ENCODE peak calls at places on chromosomes 16 and 17, in nine cellular contexts. One of them, this sample, is unnamed. For H3K4me1, the result is how much of the 10 kb centered on the place peaks cover.

GRCh38 chr17:14621826-14622621 is 321.1 kb downstream of the HS3ST3B1 start:
- DNase-seq in tibial nerve: no peak
- DNase-seq in endothelial cell of umbilical vein: no peak
- DNase-seq in Peyer's patch: no peak
- DNase-seq in sigmoid colon: no peak
- DNase-seq in H1: no peak
- DNase-seq in A549: no peak
- DNase-seq in uterus: no peak
- DNase-seq in stomach: no peak
- DNase-seq in this sample: no peak

GRCh38 chr17:48236681-48237134 is 129.1 kb downstream of the SNX11 start:
- DNase-seq in H1: no peak
- DNase-seq in A549: peak
- DNase-seq in endothelial cell of umbilical vein: peak
- DNase-seq in uterus: no peak
- DNase-seq in tibial nerve: no peak
- DNase-seq in stomach: no peak
- DNase-seq in Peyer's patch: no peak
- DNase-seq in sigmoid colon: no peak
- DNase-seq in this sample: no peak

GRCh38 chr16:86120201-86120981 is 221.4 kb downstream of the IRF8 start:
- DNase-seq in uterus: no peak
- DNase-seq in stomach: no peak
- DNase-seq in endothelial cell of umbilical vein: peak
- DNase-seq in H1: no peak
- DNase-seq in sigmoid colon: peak
- DNase-seq in tibial nerve: no peak
- DNase-seq in Peyer's patch: no peak
- DNase-seq in A549: no peak
- DNase-seq in this sample: no peak

GRCh38 chr16:57316390-57317017 is 32.0 kb upstream of the PLLP start:
- DNase-seq in A549: peak
- DNase-seq in Peyer's patch: no peak
- DNase-seq in sigmoid colon: peak
- DNase-seq in uterus: peak
- DNase-seq in endothelial cell of umbilical vein: peak
- DNase-seq in stomach: no peak
- DNase-seq in tibial nerve: no peak
- DNase-seq in H1: no peak
- DNase-seq in this sample: peak

GRCh38 chr17:16286009-16286946 is 67.0 kb downstream of the CENPV start:
- DNase-seq in uterus: peak
- DNase-seq in tibial nerve: peak
- DNase-seq in sigmoid colon: peak
- DNase-seq in A549: peak
- DNase-seq in endothelial cell of umbilical vein: peak
- DNase-seq in Peyer's patch: peak
- DNase-seq in H1: peak
- DNase-seq in stomach: peak
- DNase-seq in this sample: peak

GRCh38 chr16:15726715-15727114 is 76.7 kb downstream of the NDE1 start:
- DNase-seq in uterus: no peak
- DNase-seq in A549: no peak
- DNase-seq in Peyer's patch: peak
- DNase-seq in endothelial cell of umbilical vein: no peak
- DNase-seq in sigmoid colon: no peak
- DNase-seq in tibial nerve: no peak
- DNase-seq in H1: no peak
- DNase-seq in stomach: peak
- DNase-seq in this sample: no peak

GRCh38 chr17:43591750-43592562 is 45.8 kb upstream of the ETV4 start:
- DNase-seq in endothelial cell of umbilical vein: peak
- DNase-seq in stomach: peak
- DNase-seq in Peyer's patch: no peak
- DNase-seq in tibial nerve: peak
- DNase-seq in H1: no peak
- DNase-seq in sigmoid colon: peak
- DNase-seq in uterus: peak
- DNase-seq in A549: no peak
- DNase-seq in this sample: peak

GRCh38 chr17:5121186-5121841 is 5.5 kb downstream of the USP6 start:
- DNase-seq in stomach: peak
- DNase-seq in endothelial cell of umbilical vein: no peak
- DNase-seq in H1: no peak
- DNase-seq in tibial nerve: no peak
- DNase-seq in Peyer's patch: peak
- DNase-seq in sigmoid colon: peak
- DNase-seq in uterus: peak
- DNase-seq in A549: no peak
- DNase-seq in this sample: no peak

GRCh38 chr17:75720656-75721462 is at the start of gene ITGB4:
- DNase-seq in sigmoid colon: no peak
- DNase-seq in Peyer's patch: peak
- DNase-seq in stomach: peak
- DNase-seq in H1: peak
- DNase-seq in tibial nerve: peak
- DNase-seq in endothelial cell of umbilical vein: peak
- DNase-seq in uterus: peak
- DNase-seq in A549: peak
- DNase-seq in this sample: no peak

GRCh38 chr16:30526137-30526822 is at the start of gene ZNF768:
- DNase-seq in H1: no peak
- DNase-seq in tibial nerve: no peak
- DNase-seq in sigmoid colon: peak
- DNase-seq in A549: peak
- DNase-seq in stomach: no peak
- DNase-seq in Peyer's patch: no peak
- DNase-seq in endothelial cell of umbilical vein: peak
- DNase-seq in uterus: peak
- DNase-seq in this sample: no peak

GRCh38 chr16:84583995-84584394 is 33.9 kb downstream of the COTL1 start:
- DNase-seq in stomach: no peak
- DNase-seq in H1: no peak
- DNase-seq in tibial nerve: no peak
- DNase-seq in A549: no peak
- DNase-seq in uterus: no peak
- DNase-seq in endothelial cell of umbilical vein: no peak
- DNase-seq in sigmoid colon: no peak
- DNase-seq in Peyer's patch: no peak
- DNase-seq in this sample: no peak

GRCh38 chr16:22141746-22142145 is 20.6 kb upstream of the SDR42E2 start:
- DNase-seq in A549: peak
- DNase-seq in uterus: no peak
- DNase-seq in endothelial cell of umbilical vein: peak
- DNase-seq in tibial nerve: no peak
- DNase-seq in Peyer's patch: no peak
- DNase-seq in stomach: no peak
- DNase-seq in sigmoid colon: no peak
- DNase-seq in H1: no peak
- DNase-seq in this sample: no peak

GRCh38 chr17:27495460-27495859 is 39.2 kb downstream of the KSR1 start:
- DNase-seq in H1: no peak
- DNase-seq in sigmoid colon: no peak
- DNase-seq in endothelial cell of umbilical vein: no peak
- DNase-seq in A549: no peak
- DNase-seq in uterus: no peak
- DNase-seq in Peyer's patch: no peak
- DNase-seq in tibial nerve: no peak
- DNase-seq in stomach: no peak
- DNase-seq in this sample: no peak
- H3K4me1 ChIP-seq in H1: under half
- H3K4me1 ChIP-seq in sigmoid colon: under half
- H3K4me1 ChIP-seq in endothelial cell of umbilical vein: under half
- H3K4me1 ChIP-seq in A549: half or more
- H3K4me1 ChIP-seq in uterus: under half
- H3K4me1 ChIP-seq in Peyer's patch: under half
- H3K4me1 ChIP-seq in tibial nerve: half or more
- H3K4me1 ChIP-seq in stomach: half or more
- H3K4me1 ChIP-seq in this sample: under half

GRCh38 chr17:42121066-42121769 is at the start of gene KAT2A:
- DNase-seq in sigmoid colon: peak
- DNase-seq in tibial nerve: peak
- DNase-seq in uterus: peak
- DNase-seq in Peyer's patch: peak
- DNase-seq in stomach: peak
- DNase-seq in A549: peak
- DNase-seq in H1: peak
- DNase-seq in endothelial cell of umbilical vein: peak
- DNase-seq in this sample: peak
- TF ChIP-seq POLR2A in sigmoid colon: no peak
- TF ChIP-seq POLR2A in tibial nerve: peak
- TF ChIP-seq POLR2A in uterus: no peak
- TF ChIP-seq POLR2A in Peyer's patch: peak
- TF ChIP-seq POLR2A in stomach: no peak
- TF ChIP-seq POLR2A in A549: peak
- TF ChIP-seq POLR2A in H1: peak
- TF ChIP-seq POLR2A in endothelial cell of umbilical vein: peak
- TF ChIP-seq POLR2A in this sample: no peak

GRCh38 chr16:51952500-51952899 is 594.4 kb downstream of the TOX3 start:
- DNase-seq in A549: no peak
- DNase-seq in Peyer's patch: no peak
- DNase-seq in H1: no peak
- DNase-seq in tibial nerve: no peak
- DNase-seq in stomach: no peak
- DNase-seq in uterus: no peak
- DNase-seq in endothelial cell of umbilical vein: no peak
- DNase-seq in sigmoid colon: no peak
- DNase-seq in this sample: no peak
- H3K27ac ChIP-seq in A549: no peak
- H3K27ac ChIP-seq in Peyer's patch: no peak
- H3K27ac ChIP-seq in H1: no peak
- H3K27ac ChIP-seq in tibial nerve: no peak
- H3K27ac ChIP-seq in stomach: no peak
- H3K27ac ChIP-seq in uterus: no peak
- H3K27ac ChIP-seq in endothelial cell of umbilical vein: no peak
- H3K27ac ChIP-seq in sigmoid colon: no peak
- H3K27ac ChIP-seq in this sample: no peak

GRCh38 chr17:18187226-18187625 is 3.6 kb downstream of the ALKBH5 start:
- DNase-seq in sigmoid colon: no peak
- DNase-seq in endothelial cell of umbilical vein: peak
- DNase-seq in H1: no peak
- DNase-seq in stomach: no peak
- DNase-seq in tibial nerve: no peak
- DNase-seq in A549: no peak
- DNase-seq in uterus: no peak
- DNase-seq in Peyer's patch: no peak
- DNase-seq in this sample: no peak
- H3K4me1 ChIP-seq in sigmoid colon: half or more
- H3K4me1 ChIP-seq in endothelial cell of umbilical vein: half or more
- H3K4me1 ChIP-seq in H1: under half
- H3K4me1 ChIP-seq in stomach: half or more
- H3K4me1 ChIP-seq in tibial nerve: half or more
- H3K4me1 ChIP-seq in A549: half or more
- H3K4me1 ChIP-seq in uterus: under half
- H3K4me1 ChIP-seq in Peyer's patch: half or more
- H3K4me1 ChIP-seq in this sample: half or more

This sample was measured in heart left ventricle.